ENCODE peak calls at places on chromosome 5, in six cellular contexts. M is H54; Y is naive B cell; A is activated CD8-positive, alpha-beta memory T cell treated with anti-CD3 and anti-CD28 coated beads, Interleukin-2, amount 50 U/mL, for 48 hours; W is stimulated activated naive CD8-positive, alpha-beta T cell treated with anti-CD3 and anti-CD28 coated beads, Interleukin-15, Interleukin-2, amounts not matched to agents 100 U/mL and 50 U/mL, for 24 hours; V is neural progenitor cell. S is an unnamed sample.

GRCh38 chr5:174188300-174188699 is 142.8 kb downstream of the NSG2 start:
- DNase-seq in V (no peak), A (no peak), Y (no peak), M (no peak), W (no peak), S (no peak)

GRCh38 chr5:140600096-140600495 is 32.9 kb downstream of the CD14 start:
- DNase-seq in M (no peak), V (no peak), Y (no peak), W (no peak), A (no peak), S (no peak)

GRCh38 chr5:112752335-112752734 is 14.7 kb downstream of the APC start:
- DNase-seq in M (no peak), V (no peak), W (no peak), Y (no peak), A (no peak), S (no peak)

GRCh38 chr5:151562019-151562707 is 29.0 kb downstream of the FAT2 start:
- DNase-seq in A (no peak), V (peak; percentile 46), Y (no peak), W (no peak), M (no peak), S (no peak)

GRCh38 chr5:9898319-9898718 is 268.2 kb upstream of the TAS2R1 start:
- DNase-seq in A (no peak), Y (no peak), M (no peak), W (no peak), V (peak; percentile 49), S (peak; percentile 59)

GRCh38 chr5:128877476-128877875 is 87.8 kb upstream of the SLC27A6 start:
- DNase-seq in V (peak; percentile 4), Y (no peak), W (no peak), M (no peak), A (no peak), S (no peak)

GRCh38 chr5:179427032-179427675 is 81.9 kb upstream of the ADAMTS2 start:
- DNase-seq in Y (no peak), V (no peak), W (no peak), M (no peak), A (no peak), S (no peak)

GRCh38 chr5:43702815-43703214 is 99.8 kb downstream of the NNT start:
- DNase-seq in M (no peak), W (no peak), A (no peak), V (peak; percentile 17), Y (no peak), S (no peak)

S was measured in brain microvascular endothelial cell.